ENCODE peak calls at places on chromosome 18, in seven cellular contexts. B is HL-60; D is fibroblast of mammary gland; X is lower lobe of right lung; Y is CD4-positive, alpha-beta T cell; F is endothelial cell; R is dorsolateral prefrontal cortex. O is an unnamed sample.

GRCh38 chr18:5524660-5525059 is 19.1 kb downstream of the EPB41L3 start:
- DNase-seq in B (no peak), D (no peak), X (no peak), Y (no peak), F (no peak), R (no peak), O (no peak)

GRCh38 chr18:23716516-23716915 is 27.3 kb downstream of the LAMA3 start:
- DNase-seq in B (no peak), D (peak; percentile 91), X (no peak), Y (no peak), F (no peak), R (peak; percentile 62), O (no peak)

GRCh38 chr18:61824733-61825363 is 68.0 kb downstream of the RNF152 start:
- DNase-seq in B (no peak), D (peak; percentile 4), X (no peak), Y (no peak), F (no peak), R (no peak), O (no peak)

GRCh38 chr18:63016270-63016669 is 300.9 kb downstream of the PHLPP1 start:
- DNase-seq in B (peak; percentile 43), D (peak; percentile 67), X (no peak), Y (peak; percentile 39), F (peak; percentile 47), R (peak; percentile 49), O (no peak)

GRCh38 chr18:11407900-11408299 is 201.5 kb upstream of the SLC35G4 start:
- DNase-seq in B (no peak), D (peak; percentile 32), X (no peak), Y (no peak), F (no peak), R (peak; percentile 39), O (no peak)

GRCh38 chr18:48826271-48826670 is 124.5 kb downstream of the SMAD7 start:
- DNase-seq in B (no peak), D (no peak), X (peak; percentile 12), Y (no peak), F (no peak), R (peak; percentile 16), O (no peak)

GRCh38 chr18:74266161-74266560 is 25.6 kb downstream of the CYB5A start:
- DNase-seq in B (no peak), D (peak; percentile 21), X (no peak), Y (no peak), F (no peak), R (no peak), O (no peak)

GRCh38 chr18:74856967-74857366 is 259.3 kb downstream of the ZNF407 start:
- DNase-seq in B (no peak), D (no peak), X (no peak), Y (no peak), F (no peak), R (no peak), O (no peak)

GRCh38 chr18:63342206-63342605 is 22.6 kb upstream of the BCL2 start:
- DNase-seq in B (no peak), D (peak; percentile 45), X (no peak), Y (no peak), F (peak; percentile 53), R (no peak), O (no peak)

GRCh38 chr18:8701546-8702118 is 3.7 kb upstream of the MTCL1 start:
- DNase-seq in B (no peak), D (peak; percentile 66), X (no peak), Y (no peak), F (no peak), R (no peak), O (no peak)

GRCh38 chr18:2654105-2654827 is 1.3 kb upstream of the SMCHD1 start:
- DNase-seq in B (no peak), D (no peak), X (no peak), Y (no peak), F (no peak), R (no peak), O (no peak)

GRCh38 chr18:33444699-33445098 is 4.2 kb upstream of the CCDC178 start:
- DNase-seq in B (no peak), D (no peak), X (no peak), Y (no peak), F (no peak), R (no peak), O (no peak)

GRCh38 chr18:63828120-63828519 is 52.9 kb downstream of the SERPINB7 start:
- DNase-seq in B (no peak), D (no peak), X (no peak), Y (no peak), F (no peak), R (no peak), O (no peak)

GRCh38 chr18:6994719-6995430 is 122.7 kb downstream of the LAMA1 start:
- DNase-seq in B (no peak), D (peak; percentile 1), X (no peak), Y (no peak), F (no peak), R (no peak), O (no peak)

GRCh38 chr18:79523738-79524180 is 128.0 kb downstream of the NFATC1 start:
- DNase-seq in B (peak; percentile 80), D (no peak), X (no peak), Y (peak; percentile 83), F (peak; percentile 0), R (no peak), O (peak; percentile 47)

GRCh38 chr18:79524181-79525078 is 128.7 kb downstream of the NFATC1 start:
- DNase-seq in B (peak; percentile 62), D (no peak), X (peak; percentile 48), Y (peak; percentile 51), F (no peak), R (peak; percentile 25), O (peak; percentile 39)

GRCh38 chr18:79522451-79523220 is 126.9 kb downstream of the NFATC1 start:
- DNase-seq in B (no peak), D (no peak), X (peak; percentile 37), Y (peak; percentile 69), F (peak; percentile 3), R (peak; percentile 21), O (peak; percentile 39)

GRCh38 chr18:79521806-79522205 is 126.1 kb downstream of the NFATC1 start:
- DNase-seq in B (no peak), D (no peak), X (peak; percentile 20), Y (no peak), F (peak; percentile 0), R (peak; percentile 16), O (no peak)

DNA sequence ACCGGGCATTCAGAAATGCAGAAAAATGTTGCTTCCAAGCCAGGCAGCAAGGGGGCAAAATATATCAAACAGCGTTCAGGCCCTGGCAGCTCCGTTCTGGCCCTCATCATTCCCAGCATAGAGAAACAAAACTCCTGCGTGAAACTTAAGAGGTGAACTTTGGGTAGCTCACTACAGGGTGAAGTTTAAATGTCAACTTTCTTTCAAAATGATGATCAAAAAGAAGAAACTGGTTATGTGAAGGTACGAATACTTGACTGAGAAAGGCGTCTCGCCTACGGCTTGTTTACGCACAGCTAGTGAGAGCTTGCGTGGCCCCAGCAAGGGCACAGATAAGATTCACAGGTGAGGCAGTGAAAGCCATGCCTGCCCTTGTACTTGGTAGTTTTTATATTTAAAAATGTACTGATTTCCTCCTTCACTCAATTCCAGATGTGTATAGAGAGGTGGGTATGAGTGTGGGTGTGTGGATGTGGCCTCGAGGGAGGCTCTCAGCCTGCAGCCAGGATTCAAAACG is 127.5 kb downstream of the NFATC1 start:
- DNase-seq in B (no peak), D (no peak), X (peak; percentile 28), Y (peak; percentile 76), F (no peak), R (peak; percentile 18), O (peak; percentile 6)
- TF ChIP-seq CTCF in B (no peak), D (no peak), X (no peak), Y (no peak), F (no peak), R (no peak), O (no peak)

GRCh38 chr18:78660311-78660710 is 319.3 kb upstream of the SALL3 start:
- DNase-seq in B (no peak), D (no peak), X (no peak), Y (no peak), F (no peak), R (no peak), O (no peak)

GRCh38 chr18:78661316-78661715 is 318.3 kb upstream of the SALL3 start:
- DNase-seq in B (no peak), D (no peak), X (no peak), Y (no peak), F (no peak), R (no peak), O (no peak)

GRCh38 chr18:78659057-78659456 is 320.6 kb upstream of the SALL3 start:
- DNase-seq in B (no peak), D (no peak), X (no peak), Y (no peak), F (no peak), R (no peak), O (no peak)

GRCh38 chr18:78658531-78658930 is 321.1 kb upstream of the SALL3 start:
- DNase-seq in B (no peak), D (no peak), X (no peak), Y (no peak), F (no peak), R (no peak), O (no peak)

DNA sequence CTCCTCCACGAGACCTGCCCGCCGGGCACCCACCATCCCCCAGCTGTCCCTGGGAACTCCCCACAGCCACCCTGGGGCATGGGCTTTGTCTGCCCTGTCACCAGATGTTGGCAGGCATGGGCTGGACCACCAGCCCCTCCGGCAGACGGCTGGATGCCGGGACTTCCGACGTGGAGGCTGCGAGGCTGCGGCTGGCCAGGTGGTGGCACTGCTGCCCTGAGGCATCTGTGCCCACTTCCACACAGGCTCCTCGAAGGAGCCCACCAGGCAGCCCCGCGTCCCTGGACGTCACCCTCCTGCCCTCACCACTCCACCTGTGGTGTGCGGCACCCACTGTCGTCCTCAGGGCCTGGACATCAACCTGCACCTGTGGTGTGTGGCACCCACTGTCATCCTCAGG is 319.9 kb upstream of the SALL3 start:
- DNase-seq in B (no peak), D (no peak), X (no peak), Y (no peak), F (no peak), R (no peak), O (no peak)
- TF ChIP-seq CTCF in B (peak; percentile 40), D (no peak), X (peak; percentile 55), Y (no peak), F (no peak), R (peak; percentile 63), O (peak; percentile 46)

GRCh38 chr18:26457611-26458350 is 90.6 kb downstream of the KCTD1 start:
- DNase-seq in B (no peak), D (no peak), X (no peak), Y (no peak), F (peak; percentile 66), R (peak; percentile 66), O (no peak)
- TF ChIP-seq CTCF in B (no peak), D (no peak), X (no peak), Y (no peak), F (peak; percentile 40), R (peak; percentile 52), O (no peak)

GRCh38 chr18:51149605-51150429 is 47.7 kb downstream of the MEX3C start:
- DNase-seq in B (no peak), D (peak; percentile 69), X (no peak), Y (no peak), F (no peak), R (no peak), O (no peak)

GRCh38 chr18:51153659-51154371 is 43.7 kb downstream of the MEX3C start:
- DNase-seq in B (no peak), D (no peak), X (no peak), Y (peak; percentile 23), F (no peak), R (no peak), O (no peak)

GRCh38 chr18:51151185-51151567 is 46.3 kb downstream of the MEX3C start:
- DNase-seq in B (no peak), D (no peak), X (no peak), Y (no peak), F (no peak), R (no peak), O (no peak)

GRCh38 chr18:51150430-51150746 is 47.1 kb downstream of the MEX3C start:
- DNase-seq in B (no peak), D (no peak), X (no peak), Y (no peak), F (no peak), R (no peak), O (no peak)

GRCh38 chr18:51151568-51152511 is 45.6 kb downstream of the MEX3C start:
- DNase-seq in B (peak; percentile 31), D (no peak), X (no peak), Y (peak; percentile 73), F (no peak), R (no peak), O (no peak)
- TF ChIP-seq CTCF in B (no peak), D (no peak), X (no peak), Y (peak; percentile 47), F (no peak), R (no peak), O (no peak)